ENCODE peak calls at places on chromosomes 2 and 18, in six cellular contexts. T, U, F, O, Z and S are unnamed samples.

GRCh38 chr18:55220523-55220922 is 261.3 kb upstream of the CCDC68 start:
- DNase-seq in T (no peak), U (no peak), F (no peak), O (no peak), Z (peak; percentile 15), S (no peak)

GRCh38 chr2:85326946-85327756 is 638 bp downstream of the TGOLN2 start:
- DNase-seq in T (no peak), U (no peak), F (peak; percentile 42), O (peak; percentile 52), Z (peak; percentile 70), S (peak; percentile 11)

GRCh38 chr2:223467194-223467593 is 135.0 kb downstream of the SCG2 start:
- DNase-seq in T (no peak), U (no peak), F (no peak), O (peak; percentile 44), Z (no peak), S (no peak)

GRCh38 chr2:231015462-231015861 is 19.5 kb downstream of the SPATA3 start:
- DNase-seq in T (no peak), U (no peak), F (no peak), O (no peak), Z (no peak), S (no peak)

GRCh38 chr2:38778686-38779082 is 674 bp downstream of the GEMIN6 start:
- DNase-seq in T (no peak), U (no peak), F (no peak), O (no peak), Z (no peak), S (no peak)

GRCh38 chr2:206555721-206556120 is 86.6 kb upstream of the FAM237A start:
- DNase-seq in T (no peak), U (no peak), F (no peak), O (peak; percentile 63), Z (no peak), S (no peak)

GRCh38 chr2:37323176-37323575 is 1.5 kb downstream of the PRKD3 start:
- DNase-seq in T (peak; percentile 21), U (no peak), F (no peak), O (peak; percentile 23), Z (no peak), S (no peak)

GRCh38 chr2:127954857-127955256 is 69.1 kb upstream of the AMMECR1L start:
- DNase-seq in T (no peak), U (no peak), F (no peak), O (no peak), Z (no peak), S (no peak)

GRCh38 chr2:51581636-51582267 is 549.8 kb upstream of the NRXN1 start:
- DNase-seq in T (no peak), U (no peak), F (no peak), O (no peak), Z (no peak), S (no peak)

GRCh38 chr2:76599732-76600368 is 889.1 kb upstream of the GCFC2 start:
- DNase-seq in T (peak; percentile 86), U (no peak), F (peak; percentile 57), O (peak; percentile 78), Z (peak; percentile 58), S (no peak)

GRCh38 chr2:169038338-169038757 is 7.2 kb upstream of the ABCB11 start:
- DNase-seq in T (peak; percentile 47), U (no peak), F (no peak), O (peak; percentile 19), Z (peak; percentile 26), S (peak; percentile 45)

GRCh38 chr2:174337337-174338154 is 2.8 kb downstream of the SP9 start:
- DNase-seq in T (no peak), U (no peak), F (peak; percentile 61), O (peak; percentile 37), Z (peak; percentile 60), S (no peak)

GRCh38 chr18:44912740-44913478 is 232.2 kb downstream of the SETBP1 start:
- DNase-seq in T (no peak), U (no peak), F (no peak), O (no peak), Z (no peak), S (no peak)